ENCODE peak calls at places on chromosomes 11 and 22, in nine cellular contexts. R is testis, C is right lobe of liver, U is cardiac muscle cell, D is GM23338, E is left lung, F is lung, B is MM.1S, Y is fibroblast of lung. J is an unnamed sample.
A peak's percentile ranks its signal among the peaks of the same experiment; 100 is the strongest.

GRCh38 chr11:14029971-14030531 is 67.5 kb downstream of the SPON1 start:
- DNase-seq in R (peak; percentile 66), C (peak; percentile 73), U (peak; percentile 49), D (no peak), E (peak; percentile 80), F (peak; percentile 87), B (no peak), Y (peak; percentile 80), J (peak; percentile 59)

GRCh38 chr22:17120281-17120680 is 879 bp downstream of the TMEM121B start:
- DNase-seq in R (peak; percentile 57), C (peak; percentile 76), U (peak; percentile 93), D (peak; percentile 92), E (peak; percentile 63), F (no peak), B (peak; percentile 45), Y (peak; percentile 36), J (no peak)

GRCh38 chr11:2885017-2885675 is 429 bp downstream of the CDKN1C start:
- DNase-seq in R (peak; percentile 43), C (no peak), U (peak; percentile 79), D (peak; percentile 73), E (peak; percentile 55), F (no peak), B (peak; percentile 71), Y (peak; percentile 47), J (no peak)

GRCh38 chr22:23598805-23599518 is 18.9 kb upstream of the IGLL1 start:
- DNase-seq in R (no peak), C (no peak), U (no peak), D (no peak), E (no peak), F (no peak), B (no peak), Y (no peak), J (no peak)

GRCh38 chr11:10450451-10451398 is 4.3 kb upstream of the AMPD3 start:
- DNase-seq in R (peak; percentile 50), C (peak; percentile 68), U (peak; percentile 50), D (peak; percentile 90), E (peak; percentile 65), F (peak; percentile 71), B (peak; percentile 13), Y (peak; percentile 24), J (no peak)

GRCh38 chr11:45094958-45095690 is 51.3 kb upstream of the PRDM11 start:
- DNase-seq in R (no peak), C (no peak), U (no peak), D (no peak), E (no peak), F (no peak), B (no peak), Y (no peak), J (no peak)

GRCh38 chr11:23124249-23124648 is 264.0 kb upstream of the CCDC179 start:
- DNase-seq in R (no peak), C (no peak), U (no peak), D (no peak), E (no peak), F (no peak), B (no peak), Y (no peak), J (no peak)

GRCh38 chr11:60485987-60486386 is 6.6 kb upstream of the MS4A12 start:
- DNase-seq in R (no peak), C (no peak), U (peak; percentile 7), D (peak; percentile 73), E (no peak), F (peak; percentile 29), B (peak; percentile 90), Y (no peak), J (no peak)

GRCh38 chr11:134654161-134654915 is 242.3 kb upstream of the B3GAT1 start:
- DNase-seq in R (no peak), C (peak; percentile 19), U (no peak), D (no peak), E (no peak), F (peak; percentile 14), B (no peak), Y (no peak), J (no peak)

GRCh38 chr22:48263791-48264351 is 1501.4 kb downstream of the TBC1D22A start:
- DNase-seq in R (no peak), C (no peak), U (no peak), D (no peak), E (no peak), F (no peak), B (no peak), Y (no peak), J (no peak)

GRCh38 chr11:88535916-88536547 is 198.5 kb upstream of the CTSC start:
- DNase-seq in R (no peak), C (no peak), U (no peak), D (no peak), E (no peak), F (no peak), B (no peak), Y (peak; percentile 97), J (no peak)

GRCh38 chr11:82802710-82803109 is 69.0 kb upstream of the FAM181B start:
- DNase-seq in R (no peak), C (no peak), U (no peak), D (no peak), E (no peak), F (no peak), B (peak; percentile 92), Y (no peak), J (no peak)

GRCh38 chr11:58900479-58901420 is 38.5 kb upstream of the GLYATL1 start:
- DNase-seq in R (peak; percentile 89), C (peak; percentile 82), U (peak; percentile 85), D (peak; percentile 96), E (peak; percentile 58), F (peak; percentile 74), B (peak; percentile 71), Y (peak; percentile 78), J (no peak)
- TF ChIP-seq CTCF in R (no peak), C (peak; percentile 66), U (peak; percentile 76), D (peak; percentile 77), E (no peak), F (peak; percentile 21), B (peak; percentile 60), Y (peak; percentile 78), J (no peak)

DNA sequence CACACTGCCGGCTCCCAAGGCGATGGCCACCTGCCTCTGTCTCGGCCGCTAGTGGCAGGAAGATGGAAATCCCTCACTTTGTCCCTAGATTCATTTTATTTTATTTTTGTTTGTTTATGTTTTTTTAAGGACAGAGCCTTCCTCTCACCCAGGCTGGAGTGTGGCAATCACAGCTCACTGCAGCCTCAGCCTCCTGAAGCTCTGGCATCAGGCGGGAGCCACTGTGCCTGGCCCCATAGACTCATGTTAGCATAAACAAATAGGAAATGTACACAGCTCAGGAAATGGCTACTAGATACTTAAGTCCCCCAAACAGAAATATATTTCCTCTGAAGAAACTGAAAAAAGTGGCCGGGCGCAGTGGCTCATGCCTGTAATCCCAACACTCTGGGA is 3.5 kb downstream of the TMEM80 start:
- DNase-seq in R (no peak), C (no peak), U (no peak), D (no peak), E (no peak), F (no peak), B (no peak), Y (no peak), J (no peak)
- H3K36me3 ChIP-seq in R (no peaks in the 10 kb centered on the region), C (no peaks in the 10 kb centered on the region), U (no peaks in the 10 kb centered on the region), D (no peaks in the 10 kb centered on the region), E (no peaks in the 10 kb centered on the region), F (peaks cover 10% of the 10 kb centered on the region), B (no peaks in the 10 kb centered on the region), Y (peaks cover 9% of the 10 kb centered on the region), J (peaks cover 8% of the 10 kb centered on the region)

GRCh38 chr11:125180413-125181305 is 16.1 kb downstream of the PKNOX2 start:
- DNase-seq in R (no peak), C (no peak), U (no peak), D (no peak), E (no peak), F (no peak), B (no peak), Y (peak; percentile 81), J (no peak)
- H3K27ac ChIP-seq in R (no peak overlapping the region), C (no peak overlapping the region), U (no peak overlapping the region), D (no peak overlapping the region), E (no peak overlapping the region), F (peak overlapping the region; percentile 37), B (no peak overlapping the region), Y (no peak overlapping the region), J (no peak overlapping the region)

GRCh38 chr22:39422101-39422500 is 22.5 kb downstream of the TAB1 start:
- DNase-seq in R (no peak), C (peak; percentile 10), U (no peak), D (no peak), E (no peak), F (no peak), B (no peak), Y (no peak), J (no peak)
- TF ChIP-seq CTCF in R (no peak), C (no peak), U (no peak), D (no peak), E (no peak), F (no peak), B (no peak), Y (no peak), J (no peak)

GRCh38 chr22:41898645-41899044 is 16.2 kb downstream of the SHISA8 start:
- DNase-seq in R (no peak), C (no peak), U (no peak), D (no peak), E (no peak), F (no peak), B (no peak), Y (no peak), J (no peak)

GRCh38 chr22:41891407-41891806 is 23.5 kb downstream of the SHISA8 start:
- DNase-seq in R (no peak), C (no peak), U (no peak), D (no peak), E (no peak), F (no peak), B (no peak), Y (no peak), J (no peak)

GRCh38 chr22:41893591-41894375 is 21.1 kb downstream of the SHISA8 start:
- DNase-seq in R (no peak), C (no peak), U (no peak), D (no peak), E (no peak), F (no peak), B (no peak), Y (no peak), J (no peak)

GRCh38 chr22:41888638-41889200 is 26.2 kb downstream of the SHISA8 start:
- DNase-seq in R (no peak), C (no peak), U (no peak), D (no peak), E (no peak), F (no peak), B (no peak), Y (peak; percentile 25), J (no peak)

DNA sequence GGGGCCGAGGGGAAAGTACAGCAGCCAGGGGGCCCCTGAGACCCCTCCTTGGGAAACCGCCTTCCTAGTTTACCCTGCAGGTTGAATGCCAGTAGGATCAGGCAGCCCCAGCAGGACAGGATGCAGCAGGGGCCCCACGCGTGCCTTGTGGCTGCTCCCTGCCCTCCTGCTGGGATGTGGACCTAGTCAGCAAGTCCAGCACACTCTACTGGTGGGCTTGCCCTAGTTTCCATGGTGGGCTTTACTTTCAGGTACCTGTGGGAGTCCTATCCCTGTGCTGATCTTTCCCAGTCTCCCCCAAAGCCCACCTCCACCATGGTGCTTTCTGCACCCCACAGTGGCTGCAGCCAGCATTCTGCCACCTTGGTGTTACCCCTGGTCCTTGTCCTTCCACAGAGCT is 22.2 kb downstream of the SHISA8 start:
- DNase-seq in R (no peak), C (no peak), U (no peak), D (no peak), E (no peak), F (no peak), B (no peak), Y (no peak), J (no peak)
- H3K36me3 ChIP-seq in R (no peaks in the 10 kb centered on the region), C (peaks cover 4% of the 10 kb centered on the region), U (peaks cover 77% of the 10 kb centered on the region), D (peaks cover 59% of the 10 kb centered on the region), E (no peaks in the 10 kb centered on the region), F (peaks cover 58% of the 10 kb centered on the region), B (peaks cover 15% of the 10 kb centered on the region), Y (peaks cover 30% of the 10 kb centered on the region), J (peaks cover 43% of the 10 kb centered on the region)

GRCh38 chr11:112902411-112903011 is 58.7 kb upstream of the NCAM1 start:
- DNase-seq in R (no peak), C (no peak), U (no peak), D (no peak), E (no peak), F (no peak), B (no peak), Y (no peak), J (no peak)
- H3K27ac ChIP-seq in R (peak overlapping the region; percentile 7), C (no peak overlapping the region), U (no peak overlapping the region), D (no peak overlapping the region), E (no peak overlapping the region), F (no peak overlapping the region), B (no peak overlapping the region), Y (no peak overlapping the region), J (no peak overlapping the region)